ENCODE peak calls at places on chromosomes 7 and 10, in four cellular contexts. One of them, this sample, is unnamed.

GRCh38 chr10:59654007-59654406 is 55.6 kb downstream of the SLC16A9 start:
- DNase-seq in fibroblast of mammary gland: no peak
- DNase-seq in AG04449: no peak
- DNase-seq in naive thymus-derived CD4-positive, alpha-beta T cell: no peak
- DNase-seq in this sample: no peak

GRCh38 chr7:1811850-1812692 is 142.0 kb downstream of the ELFN1 start:
- DNase-seq in naive thymus-derived CD4-positive, alpha-beta T cell: no peak
- DNase-seq in fibroblast of mammary gland: no peak
- DNase-seq in AG04449: no peak
- DNase-seq in this sample: no peak

GRCh38 chr10:132939378-132939955 is 2.9 kb downstream of the CFAP46 start:
- DNase-seq in fibroblast of mammary gland: no peak
- DNase-seq in naive thymus-derived CD4-positive, alpha-beta T cell: no peak
- DNase-seq in AG04449: no peak
- DNase-seq in this sample: no peak

GRCh38 chr10:99799613-99800012 is 17.2 kb downstream of the ABCC2 start:
- DNase-seq in fibroblast of mammary gland: no peak
- DNase-seq in naive thymus-derived CD4-positive, alpha-beta T cell: no peak
- DNase-seq in AG04449: no peak
- DNase-seq in this sample: no peak

GRCh38 chr10:15775513-15775912 is 55.8 kb upstream of the ITGA8 start:
- DNase-seq in AG04449: peak
- DNase-seq in fibroblast of mammary gland: peak
- DNase-seq in naive thymus-derived CD4-positive, alpha-beta T cell: no peak
- DNase-seq in this sample: peak

GRCh38 chr7:22630069-22630468 is 96.9 kb upstream of the IL6 start:
- DNase-seq in naive thymus-derived CD4-positive, alpha-beta T cell: no peak
- DNase-seq in fibroblast of mammary gland: no peak
- DNase-seq in AG04449: no peak
- DNase-seq in this sample: no peak

GRCh38 chr10:105785721-105786120 is 1144.6 kb downstream of the SORCS3 start:
- DNase-seq in fibroblast of mammary gland: no peak
- DNase-seq in AG04449: no peak
- DNase-seq in naive thymus-derived CD4-positive, alpha-beta T cell: no peak
- DNase-seq in this sample: no peak

GRCh38 chr7:117375380-117375779 is 51.9 kb downstream of the ASZ1 start:
- DNase-seq in naive thymus-derived CD4-positive, alpha-beta T cell: no peak
- DNase-seq in fibroblast of mammary gland: peak
- DNase-seq in AG04449: no peak
- DNase-seq in this sample: no peak

GRCh38 chr10:132163278-132163765 is 23.4 kb upstream of the DPYSL4 start:
- DNase-seq in AG04449: no peak
- DNase-seq in naive thymus-derived CD4-positive, alpha-beta T cell: peak
- DNase-seq in fibroblast of mammary gland: no peak
- DNase-seq in this sample: no peak

GRCh38 chr10:75287697-75288096 is 51.9 kb upstream of the COMTD1 start:
- DNase-seq in AG04449: no peak
- DNase-seq in fibroblast of mammary gland: no peak
- DNase-seq in naive thymus-derived CD4-positive, alpha-beta T cell: no peak
- DNase-seq in this sample: no peak

GRCh38 chr10:110032801-110033723 is 25.3 kb downstream of the ADD3 start:
- DNase-seq in naive thymus-derived CD4-positive, alpha-beta T cell: no peak
- DNase-seq in fibroblast of mammary gland: no peak
- DNase-seq in AG04449: no peak
- DNase-seq in this sample: no peak

GRCh38 chr7:5360971-5361370 is 62.7 kb downstream of the TNRC18 start:
- DNase-seq in fibroblast of mammary gland: no peak
- DNase-seq in naive thymus-derived CD4-positive, alpha-beta T cell: no peak
- DNase-seq in AG04449: no peak
- DNase-seq in this sample: no peak

GRCh38 chr7:77352688-77353406 is 63.3 kb downstream of the GSAP start:
- DNase-seq in naive thymus-derived CD4-positive, alpha-beta T cell: peak
- DNase-seq in AG04449: no peak
- DNase-seq in fibroblast of mammary gland: no peak
- DNase-seq in this sample: no peak

GRCh38 chr7:77353407-77353721 is 62.8 kb downstream of the GSAP start:
- DNase-seq in naive thymus-derived CD4-positive, alpha-beta T cell: no peak
- DNase-seq in fibroblast of mammary gland: no peak
- DNase-seq in AG04449: no peak
- DNase-seq in this sample: no peak

GRCh38 chr7:77354484-77354883 is 61.7 kb downstream of the GSAP start:
- DNase-seq in AG04449: no peak
- DNase-seq in fibroblast of mammary gland: no peak
- DNase-seq in naive thymus-derived CD4-positive, alpha-beta T cell: peak
- DNase-seq in this sample: no peak

GRCh38 chr7:77354914-77355313 is 61.2 kb downstream of the GSAP start:
- DNase-seq in fibroblast of mammary gland: no peak
- DNase-seq in AG04449: no peak
- DNase-seq in naive thymus-derived CD4-positive, alpha-beta T cell: no peak
- DNase-seq in this sample: no peak

GRCh38 chr7:77353911-77354310 is 62.2 kb downstream of the GSAP start:
- DNase-seq in naive thymus-derived CD4-positive, alpha-beta T cell: no peak
- DNase-seq in fibroblast of mammary gland: no peak
- DNase-seq in AG04449: no peak
- DNase-seq in this sample: no peak
- H3K4me3 ChIP-seq in naive thymus-derived CD4-positive, alpha-beta T cell: no peak
- H3K4me3 ChIP-seq in fibroblast of mammary gland: no peak
- H3K4me3 ChIP-seq in AG04449: no peak
- H3K4me3 ChIP-seq in this sample: no peak

DNA sequence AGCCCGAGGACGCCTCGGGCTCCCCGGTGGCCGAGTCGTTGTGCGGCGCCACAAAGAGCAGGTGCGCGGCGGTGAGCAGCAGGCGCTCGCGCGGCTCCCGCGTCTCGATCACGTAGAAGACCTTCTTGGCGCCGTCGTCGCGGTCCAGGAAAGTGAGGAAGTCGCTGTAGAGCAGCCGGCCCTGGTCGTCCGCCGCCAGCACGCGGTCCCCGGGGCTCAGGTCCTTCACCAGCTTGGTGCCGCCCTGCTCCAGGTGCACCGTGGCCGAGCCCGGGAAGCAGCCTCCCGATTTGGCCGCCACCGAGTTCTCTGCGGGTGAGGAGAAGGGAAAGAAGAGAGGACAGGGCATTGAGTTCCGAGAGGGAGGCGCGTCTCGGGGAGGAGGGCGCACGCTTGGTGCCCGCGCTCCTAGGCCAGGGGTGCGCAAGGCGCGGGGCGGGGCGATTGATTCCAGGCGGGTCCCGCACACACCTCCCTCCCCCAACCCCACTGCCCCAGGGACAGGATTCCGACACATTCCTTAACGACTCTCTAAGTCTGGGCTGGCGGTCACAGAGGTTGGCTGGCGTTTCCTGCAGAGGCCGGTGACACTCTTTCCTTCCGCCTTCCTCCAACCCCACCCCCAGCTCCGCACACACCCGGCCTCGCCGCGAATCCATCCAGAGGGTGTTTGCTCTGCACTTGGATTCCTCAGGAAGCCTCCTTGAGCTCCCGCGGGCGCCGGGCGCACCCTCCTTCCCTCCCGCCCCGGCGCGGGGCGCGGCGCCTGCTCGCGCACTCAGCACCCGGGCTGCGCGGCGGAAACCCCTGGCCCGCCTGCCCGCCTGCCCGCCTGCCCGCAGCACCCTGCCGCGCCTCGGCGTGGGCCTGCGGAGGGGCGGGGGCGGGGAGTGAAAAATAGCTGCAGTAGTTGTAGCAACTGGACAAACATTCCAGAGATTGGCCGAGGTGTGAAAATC is 8.6 kb downstream of the SHH start:
- DNase-seq in naive thymus-derived CD4-positive, alpha-beta T cell: no peak
- DNase-seq in fibroblast of mammary gland: no peak
- DNase-seq in AG04449: no peak
- DNase-seq in this sample: no peak
- H3K4me3 ChIP-seq in naive thymus-derived CD4-positive, alpha-beta T cell: no peak
- H3K4me3 ChIP-seq in fibroblast of mammary gland: peak
- H3K4me3 ChIP-seq in AG04449: peak
- H3K4me3 ChIP-seq in this sample: peak

GRCh38 chr10:93907049-93907448 is 13.3 kb downstream of the SLC35G1 start:
- DNase-seq in naive thymus-derived CD4-positive, alpha-beta T cell: peak
- DNase-seq in AG04449: no peak
- DNase-seq in fibroblast of mammary gland: no peak
- DNase-seq in this sample: no peak
- H3K4me3 ChIP-seq in naive thymus-derived CD4-positive, alpha-beta T cell: no peak
- H3K4me3 ChIP-seq in AG04449: no peak
- H3K4me3 ChIP-seq in fibroblast of mammary gland: no peak
- H3K4me3 ChIP-seq in this sample: no peak

DNA sequence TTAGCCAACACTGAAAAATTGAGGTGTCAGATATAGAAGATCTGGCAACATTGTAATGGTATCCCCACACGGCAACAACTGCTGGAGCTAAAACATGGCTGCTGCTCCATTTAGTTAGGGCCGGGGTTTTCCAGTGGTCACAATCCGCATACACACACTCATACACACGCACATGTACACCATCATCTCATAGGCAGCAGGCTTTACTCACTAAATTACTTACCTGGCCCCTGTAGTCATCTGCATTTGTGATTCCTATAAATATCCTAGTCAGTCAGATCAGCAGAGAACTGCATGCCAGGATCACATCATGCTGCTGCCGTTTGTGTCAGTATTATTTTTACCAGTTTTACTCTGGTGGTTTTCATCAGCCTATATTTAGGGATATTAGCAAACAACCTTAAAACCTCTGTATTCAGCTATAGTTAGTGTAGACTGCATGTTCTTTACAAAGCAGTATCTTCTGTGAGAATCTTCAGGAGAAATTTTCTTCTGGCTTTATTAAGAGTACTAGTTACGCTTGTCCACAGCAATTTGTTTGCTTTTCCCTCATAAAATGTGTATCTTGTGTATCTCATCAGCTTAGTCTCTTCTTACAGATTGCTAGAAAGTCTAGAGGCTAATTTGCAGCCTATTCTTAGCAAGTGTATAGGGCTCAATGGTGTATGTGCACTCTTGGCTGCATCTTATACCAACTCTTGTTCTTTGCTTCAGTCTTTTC is 38.3 kb upstream of the PTPN12 start:
- DNase-seq in AG04449: no peak
- DNase-seq in fibroblast of mammary gland: no peak
- DNase-seq in naive thymus-derived CD4-positive, alpha-beta T cell: no peak
- DNase-seq in this sample: no peak
- H3K4me3 ChIP-seq in AG04449: no peak
- H3K4me3 ChIP-seq in fibroblast of mammary gland: no peak
- H3K4me3 ChIP-seq in naive thymus-derived CD4-positive, alpha-beta T cell: no peak
- H3K4me3 ChIP-seq in this sample: no peak

GRCh38 chr10:103917326-103918052 is 495 bp downstream of the STN1 start:
- DNase-seq in AG04449: no peak
- DNase-seq in fibroblast of mammary gland: peak
- DNase-seq in naive thymus-derived CD4-positive, alpha-beta T cell: no peak
- DNase-seq in this sample: no peak

GRCh38 chr10:103918053-103918846 is at the start of gene STN1:
- DNase-seq in AG04449: peak
- DNase-seq in naive thymus-derived CD4-positive, alpha-beta T cell: peak
- DNase-seq in fibroblast of mammary gland: peak
- DNase-seq in this sample: peak

GRCh38 chr10:103916254-103916653 is 1.7 kb downstream of the STN1 start:
- DNase-seq in fibroblast of mammary gland: peak
- DNase-seq in AG04449: no peak
- DNase-seq in naive thymus-derived CD4-positive, alpha-beta T cell: no peak
- DNase-seq in this sample: no peak

GRCh38 chr10:103915794-103916193 is 2.2 kb downstream of the STN1 start:
- DNase-seq in AG04449: no peak
- DNase-seq in naive thymus-derived CD4-positive, alpha-beta T cell: peak
- DNase-seq in fibroblast of mammary gland: no peak
- DNase-seq in this sample: no peak

DNA sequence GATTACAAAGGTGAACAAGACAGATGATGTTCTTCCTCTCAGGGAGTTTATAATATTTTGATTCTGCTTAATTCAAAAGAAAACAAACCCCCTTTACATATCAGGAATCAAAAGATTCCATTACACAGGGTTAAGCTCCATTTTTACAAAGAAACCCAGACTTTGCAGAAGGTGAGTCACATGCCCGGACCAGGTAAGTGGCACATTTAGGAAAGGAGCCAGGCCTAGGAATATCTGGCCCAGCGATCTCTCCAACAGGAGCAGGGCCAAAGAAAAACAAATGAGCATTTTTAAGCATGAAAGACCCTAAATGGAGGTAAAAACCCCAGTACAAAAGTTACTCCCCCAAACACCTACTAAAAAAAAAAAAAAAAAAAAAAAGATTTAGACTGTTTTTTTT is 1.1 kb downstream of the STN1 start:
- DNase-seq in naive thymus-derived CD4-positive, alpha-beta T cell: no peak
- DNase-seq in AG04449: no peak
- DNase-seq in fibroblast of mammary gland: no peak
- DNase-seq in this sample: no peak
- H3K4me3 ChIP-seq in naive thymus-derived CD4-positive, alpha-beta T cell: peak
- H3K4me3 ChIP-seq in AG04449: peak
- H3K4me3 ChIP-seq in fibroblast of mammary gland: peak
- H3K4me3 ChIP-seq in this sample: peak

GRCh38 chr10:7475046-7475860 is 64.4 kb upstream of the SFMBT2 start:
- DNase-seq in AG04449: no peak
- DNase-seq in fibroblast of mammary gland: no peak
- DNase-seq in naive thymus-derived CD4-positive, alpha-beta T cell: no peak
- DNase-seq in this sample: no peak
- H3K4me3 ChIP-seq in AG04449: no peak
- H3K4me3 ChIP-seq in fibroblast of mammary gland: no peak
- H3K4me3 ChIP-seq in naive thymus-derived CD4-positive, alpha-beta T cell: no peak
- H3K4me3 ChIP-seq in this sample: no peak

GRCh38 chr10:7890802-7891201 is 72.5 kb downstream of the TAF3 start:
- DNase-seq in fibroblast of mammary gland: no peak
- DNase-seq in naive thymus-derived CD4-positive, alpha-beta T cell: no peak
- DNase-seq in AG04449: no peak
- DNase-seq in this sample: no peak
- H3K4me3 ChIP-seq in fibroblast of mammary gland: no peak
- H3K4me3 ChIP-seq in naive thymus-derived CD4-positive, alpha-beta T cell: no peak
- H3K4me3 ChIP-seq in AG04449: no peak
- H3K4me3 ChIP-seq in this sample: no peak

This sample was measured in skeletal muscle cell.